ENCODE peak calls at places on chromosomes 13 and 19, in four cellular contexts. N is uterus, W is stomach, C is H54. D is an unnamed sample.
A peak's percentile ranks its signal among the peaks of the same experiment; 100 is the strongest.

GRCh38 chr19:2542341-2543069 is 66.6 kb downstream of the GADD45B start:
- DNase-seq in W (no peak), N (no peak), C (no peak), D (no peak)

GRCh38 chr13:100045355-100045754 is 43.5 kb upstream of the PCCA start:
- DNase-seq in C (no peak), N (no peak), W (no peak), D (no peak)

GRCh38 chr13:73556902-73557301 is 498.1 kb downstream of the KLF5 start:
- DNase-seq in W (no peak), C (no peak), N (no peak), D (no peak)

GRCh38 chr19:11624064-11624463 is 26.8 kb downstream of the ZNF627 start:
- DNase-seq in C (no peak), W (no peak), N (no peak), D (no peak)

GRCh38 chr13:110412132-110412912 is 105.2 kb downstream of the COL4A2 start:
- DNase-seq in C (peak; percentile 99), W (peak; percentile 74), N (peak; percentile 94), D (peak; percentile 78)

GRCh38 chr19:10471909-10472308 is 31.2 kb downstream of the KEAP1 start:
- DNase-seq in W (no peak), N (no peak), C (no peak), D (peak; percentile 60)

GRCh38 chr19:42596391-42597071 is 1.8 kb upstream of the CEACAM8 start:
- DNase-seq in W (peak; percentile 41), C (peak; percentile 49), N (no peak), D (peak; percentile 13)

GRCh38 chr19:22545751-22546150 is 88.4 kb upstream of the ZNF492 start:
- DNase-seq in W (no peak), C (peak; percentile 41), N (peak; percentile 65), D (peak; percentile 38)

GRCh38 chr13:97866346-97866745 is 87.1 kb upstream of the IPO5 start:
- DNase-seq in W (no peak), N (no peak), C (no peak), D (no peak)

GRCh38 chr19:16851031-16851712 is 22.0 kb downstream of the SIN3B start:
- DNase-seq in C (peak; percentile 71), N (no peak), W (no peak), D (no peak)

GRCh38 chr13:89783221-89783755 is 1564.2 kb upstream of the MIR17HG start:
- DNase-seq in W (no peak), C (no peak), N (no peak), D (no peak)

GRCh38 chr19:29325241-29325975 is 112.5 kb upstream of the UQCRFS1 start:
- DNase-seq in N (no peak), W (no peak), C (no peak), D (no peak)

GRCh38 chr13:81048026-81048461 is 707.1 kb upstream of the SPRY2 start:
- DNase-seq in C (no peak), W (no peak), N (no peak), D (no peak)

GRCh38 chr13:35767256-35767981 is 290.9 kb upstream of the MAB21L1 start:
- DNase-seq in W (no peak), N (no peak), C (no peak), D (no peak)

GRCh38 chr19:53881482-53882390 is at the start of gene PRKCG:
- DNase-seq in W (peak; percentile 60), C (peak; percentile 56), N (no peak), D (no peak)

GRCh38 chr13:72204291-72204690 is 337.3 kb upstream of the DACH1 start:
- DNase-seq in W (no peak), N (no peak), C (no peak), D (no peak)

GRCh38 chr19:1970003-1970805 is 29.2 kb downstream of the CSNK1G2 start:
- DNase-seq in C (peak; percentile 87), N (no peak), W (no peak), D (no peak)

GRCh38 chr13:85812282-85812681 is 13.1 kb upstream of the SLITRK6 start:
- DNase-seq in N (no peak), C (no peak), W (no peak), D (no peak)

GRCh38 chr19:18208098-18208951 is 4.5 kb upstream of the RAB3A start:
- DNase-seq in N (peak; percentile 37), W (no peak), C (no peak), D (no peak)

GRCh38 chr19:4971424-4971793 is 2.5 kb downstream of the KDM4B start:
- DNase-seq in N (no peak), C (no peak), W (peak; percentile 38), D (no peak)

GRCh38 chr13:97798836-97799235 is 154.6 kb upstream of the IPO5 start:
- DNase-seq in W (no peak), N (no peak), C (no peak), D (no peak)

GRCh38 chr13:99977334-99977911 is 4.2 kb upstream of the ZIC2 start:
- DNase-seq in W (no peak), N (no peak), C (no peak), D (no peak)

GRCh38 chr13:88586263-88586662 is 915.1 kb downstream of the SLITRK5 start:
- DNase-seq in N (no peak), W (no peak), C (no peak), D (peak; percentile 14)

GRCh38 chr13:51770681-51771417 is 33.1 kb downstream of the DHRS12 start:
- DNase-seq in N (no peak), C (no peak), W (peak; percentile 73), D (no peak)

GRCh38 chr13:33228645-33229445 is 56.7 kb downstream of the STARD13 start:
- DNase-seq in C (no peak), W (no peak), N (no peak), D (peak; percentile 39)

GRCh38 chr13:62320731-62321130 is 905.1 kb upstream of the PCDH20 start:
- DNase-seq in W (no peak), C (no peak), N (no peak), D (no peak)

GRCh38 chr13:102141625-102142472 is 260.0 kb downstream of the FGF14 start:
- DNase-seq in C (no peak), N (no peak), W (no peak), D (peak; percentile 9)

GRCh38 chr19:1276620-1277007 is 1.3 kb downstream of the FAM174C start:
- DNase-seq in W (no peak), N (no peak), C (no peak), D (no peak)

GRCh38 chr19:46000497-46001246 is 5.4 kb downstream of the CCDC61 start:
- DNase-seq in W (peak; percentile 79), N (no peak), C (no peak), D (peak; percentile 67)

GRCh38 chr13:112244061-112244460 is 132.1 kb upstream of the SPACA7 start:
- DNase-seq in N (no peak), W (no peak), C (no peak), D (no peak)

GRCh38 chr13:109123971-109124370 is 494.6 kb downstream of the MYO16 start:
- DNase-seq in W (no peak), C (no peak), N (no peak), D (no peak)

GRCh38 chr19:54391589-54392061 is 23.6 kb upstream of the TTYH1 start:
- DNase-seq in C (no peak), N (no peak), W (no peak), D (no peak)

DNA sequence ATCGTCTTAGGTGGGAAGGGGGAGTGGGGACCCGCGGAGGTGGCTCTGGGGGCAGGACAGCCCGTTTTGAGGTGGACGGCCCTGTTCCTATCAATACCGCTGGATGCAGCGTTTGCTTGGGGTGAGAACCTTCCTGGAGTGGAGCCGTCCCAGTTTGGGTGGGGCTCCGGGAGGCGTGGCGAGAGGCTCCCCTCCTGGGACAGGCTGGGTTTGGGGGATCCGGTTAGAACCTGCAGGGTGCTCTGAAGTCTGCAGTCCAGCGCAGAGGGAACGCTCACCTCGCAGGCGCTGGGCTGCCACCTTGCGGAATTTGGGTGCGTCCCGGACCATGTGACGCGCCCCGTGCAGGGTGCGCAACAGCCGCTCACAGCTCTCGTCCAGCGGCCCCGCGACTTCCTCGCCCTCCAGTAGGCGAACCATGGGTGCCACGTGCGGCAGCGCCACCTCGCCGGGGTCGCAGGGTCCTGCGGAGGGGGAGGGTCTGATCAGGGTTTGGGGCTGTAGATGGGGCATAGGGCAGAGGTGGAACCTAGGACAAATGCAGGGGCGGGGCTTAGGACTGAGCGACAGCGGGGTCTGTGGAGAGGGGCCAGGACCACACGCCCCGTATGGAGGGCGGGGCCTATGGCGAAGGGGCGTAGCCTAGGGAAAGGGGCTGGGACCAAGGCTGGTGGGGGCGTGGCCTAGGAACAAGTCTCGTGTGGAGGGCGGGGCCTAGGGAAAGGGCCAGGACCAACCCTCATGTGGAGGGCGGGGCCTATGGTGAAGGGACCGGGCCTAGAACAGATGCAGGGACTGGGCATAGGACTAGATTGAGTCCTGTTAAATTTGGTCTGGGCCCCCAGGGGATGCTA is 13.8 kb downstream of the SH2D3A start:
- DNase-seq in N (peak; percentile 83), W (peak; percentile 87), C (peak; percentile 70), D (peak; percentile 92)
- TF ChIP-seq POLR2A in N (no peak), W (no peak), C (no peak), D (peak; percentile 32)

GRCh38 chr19:37779139-37780035 is at the start of gene ZNF573:
- DNase-seq in W (peak; percentile 82), C (peak; percentile 84), N (peak; percentile 80), D (peak; percentile 87)
- TF ChIP-seq POLR2A in W (no peak), C (peak; percentile 79), N (peak; percentile 46), D (peak; percentile 61)

DNA sequence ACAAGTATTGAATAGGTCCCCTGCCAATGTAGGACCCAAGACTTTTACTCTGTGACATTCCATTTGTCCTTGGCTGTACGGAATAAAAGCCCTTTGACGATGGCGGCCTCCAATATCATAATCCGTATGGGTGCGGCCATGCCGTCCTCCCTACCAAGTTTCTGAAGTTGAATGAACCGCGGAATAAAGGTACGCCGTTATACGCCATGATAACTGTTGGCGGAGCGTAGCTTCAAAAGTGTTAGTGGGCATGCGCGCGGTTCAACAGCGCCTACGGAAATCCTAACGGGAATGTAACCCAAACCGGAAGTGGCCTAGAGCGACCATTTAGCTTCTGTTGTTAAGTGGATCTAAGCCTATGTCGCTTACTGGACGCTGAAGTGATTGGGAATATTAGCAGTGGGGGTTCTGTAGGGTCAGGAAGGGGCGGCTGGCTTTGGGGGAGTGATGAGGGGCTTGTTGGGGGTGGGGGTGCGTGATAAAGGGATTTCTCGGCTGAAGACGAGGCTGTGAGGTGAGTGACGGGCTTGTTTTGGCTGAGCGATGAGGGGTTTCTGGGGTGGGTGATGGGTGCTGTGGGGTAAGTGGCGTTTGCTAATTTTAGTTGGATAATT is at the start of gene ZNF175:
- DNase-seq in W (peak; percentile 94), C (peak; percentile 27), N (peak; percentile 98), D (peak; percentile 97)
- TF ChIP-seq POLR2A in W (no peak), C (no peak), N (peak; percentile 9), D (peak; percentile 84)

DNA sequence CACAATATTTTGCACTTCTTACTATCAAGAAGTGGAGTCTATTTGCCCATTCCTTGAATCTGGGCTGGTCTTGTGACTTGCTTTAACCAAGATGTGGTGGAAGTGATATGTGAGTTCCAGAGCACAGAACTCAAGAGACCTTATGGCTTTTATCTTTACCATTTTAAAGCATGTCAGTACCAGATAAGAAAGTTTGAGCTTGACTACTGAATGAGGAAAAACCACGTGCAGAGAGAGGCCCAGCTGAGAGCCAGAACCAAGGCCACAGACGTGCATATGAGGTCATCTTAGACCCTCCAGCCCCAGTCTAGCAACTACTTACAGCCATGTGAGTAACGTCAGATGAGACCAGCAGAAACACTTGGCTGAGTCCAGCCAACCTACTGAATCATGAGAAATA is 6.3 kb upstream of the CDK8 start:
- DNase-seq in N (no peak), W (no peak), C (no peak), D (peak; percentile 97)
- TF ChIP-seq POLR2A in N (no peak), W (no peak), C (no peak), D (no peak)

DNA sequence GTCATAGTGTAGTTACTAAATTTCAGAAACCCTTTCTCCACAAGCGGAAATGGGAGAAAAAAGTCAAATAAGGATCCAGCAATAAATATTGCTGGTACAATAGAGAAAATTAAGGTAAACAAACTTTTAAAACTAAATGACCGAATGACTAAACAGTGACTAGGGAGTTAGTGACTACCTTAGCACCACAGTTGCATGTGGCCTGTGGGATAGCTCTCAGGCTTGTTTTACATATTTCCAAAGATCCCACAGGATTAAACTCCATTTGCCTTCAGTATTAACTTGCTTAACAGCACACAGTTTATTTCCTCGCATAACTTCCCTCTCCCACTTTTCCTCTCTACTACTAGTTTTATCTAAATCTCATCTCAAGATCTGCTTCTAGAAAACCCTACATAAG is 824.3 kb upstream of the KLHL1 start:
- DNase-seq in W (no peak), N (no peak), C (no peak), D (no peak)
- TF ChIP-seq POLR2A in W (no peak), N (no peak), C (no peak), D (no peak)